ENCODE peak calls at places on chromosomes 5 and 9, in four cellular contexts. E is testis, D is heart left ventricle, C is right lobe of liver. H is an unnamed sample.

GRCh38 chr5:77777911-77778310 is 1.8 kb upstream of the TBCA start:
- DNase-seq in E (no peak), D (no peak), C (no peak), H (no peak)

GRCh38 chr9:134384811-134385479 is 58.7 kb downstream of the RXRA start:
- DNase-seq in E (peak), D (no peak), C (no peak), H (no peak)

GRCh38 chr5:171882118-171882517 is 96.5 kb downstream of the SMIM23 start:
- DNase-seq in E (no peak), D (no peak), C (no peak), H (no peak)

GRCh38 chr5:1687301-1687970 is 112.2 kb downstream of the MRPL36 start:
- DNase-seq in E (no peak), D (no peak), C (no peak), H (no peak)

GRCh38 chr5:61280205-61280604 is 51.9 kb upstream of the ZSWIM6 start:
- DNase-seq in E (no peak), D (no peak), C (no peak), H (peak)

GRCh38 chr5:24068507-24068906 is 561.1 kb downstream of the PRDM9 start:
- DNase-seq in E (no peak), D (no peak), C (no peak), H (no peak)

GRCh38 chr9:17003576-17004240 is 131.1 kb upstream of the CNTLN start:
- DNase-seq in E (no peak), D (no peak), C (no peak), H (no peak)

GRCh38 chr5:39040875-39041274 is 33.3 kb downstream of the RICTOR start:
- DNase-seq in E (no peak), D (peak), C (no peak), H (peak)

GRCh38 chr9:36499156-36499886 is 73.4 kb upstream of the MELK start:
- DNase-seq in E (no peak), D (no peak), C (no peak), H (no peak)

GRCh38 chr5:107705390-107706014 is 34.8 kb upstream of the EFNA5 start:
- DNase-seq in E (no peak), D (no peak), C (no peak), H (no peak)

GRCh38 chr5:126868961-126869451 is 92.1 kb downstream of the LMNB1 start:
- DNase-seq in E (peak), D (no peak), C (no peak), H (no peak)

GRCh38 chr5:126917918-126918623 is 112.3 kb downstream of the MARCHF3 start:
- DNase-seq in E (no peak), D (no peak), C (no peak), H (peak)

GRCh38 chr9:114263853-114264510 is 58.9 kb upstream of the ORM1 start:
- DNase-seq in E (peak), D (no peak), C (no peak), H (no peak)

GRCh38 chr5:100854594-100854993 is 48.5 kb downstream of the ST8SIA4 start:
- DNase-seq in E (no peak), D (no peak), C (no peak), H (no peak)

GRCh38 chr5:40223884-40224402 is 455.8 kb upstream of the PTGER4 start:
- DNase-seq in E (no peak), D (no peak), C (no peak), H (no peak)

GRCh38 chr9:105243015-105243686 is 1.3 kb upstream of the SLC44A1 start:
- DNase-seq in E (no peak), D (no peak), C (no peak), H (peak)

GRCh38 chr5:158812381-158812780 is 287.3 kb downstream of the EBF1 start:
- DNase-seq in E (no peak), D (no peak), C (no peak), H (no peak)

GRCh38 chr5:88250010-88250409 is 18.6 kb downstream of the TMEM161B start:
- DNase-seq in E (no peak), D (no peak), C (no peak), H (no peak)

GRCh38 chr5:33340195-33340594 is 100.6 kb upstream of the TARS1 start:
- DNase-seq in E (no peak), D (no peak), C (no peak), H (no peak)

GRCh38 chr5:148084269-148084668 is 20.5 kb downstream of the SPINK5 start:
- DNase-seq in E (no peak), D (no peak), C (no peak), H (peak)

GRCh38 chr5:62790348-62790747 is 211.7 kb downstream of the LRRC70 start:
- DNase-seq in E (no peak), D (no peak), C (peak), H (no peak)

GRCh38 chr5:154653418-154653763 is 101.8 kb upstream of the LARP1 start:
- DNase-seq in E (no peak), D (no peak), C (peak), H (peak)

GRCh38 chr5:91128604-91129003 is 254.5 kb downstream of the ARRDC3 start:
- DNase-seq in E (no peak), D (no peak), C (no peak), H (no peak)

GRCh38 chr5:96893342-96893741 is 17.0 kb downstream of the ERAP2 start:
- DNase-seq in E (no peak), D (no peak), C (no peak), H (no peak)

GRCh38 chr5:164360589-164360988 is 855.2 kb downstream of the MAT2B start:
- DNase-seq in E (no peak), D (no peak), C (no peak), H (no peak)
- TF ChIP-seq POLR2A in E (no peak), D (no peak), C (no peak), H (no peak)

GRCh38 chr5:140038373-140038957 is 4.6 kb downstream of the NRG2 start:
- DNase-seq in E (no peak), D (no peak), C (no peak), H (no peak)

GRCh38 chr5:140040358-140040757 is 2.7 kb downstream of the NRG2 start:
- DNase-seq in E (no peak), D (no peak), C (no peak), H (no peak)

GRCh38 chr5:140041492-140042421 is 1.3 kb downstream of the NRG2 start:
- DNase-seq in E (peak), D (peak), C (peak), H (no peak)

GRCh38 chr5:140041099-140041491 is 2.0 kb downstream of the NRG2 start:
- DNase-seq in E (no peak), D (no peak), C (no peak), H (no peak)

DNA sequence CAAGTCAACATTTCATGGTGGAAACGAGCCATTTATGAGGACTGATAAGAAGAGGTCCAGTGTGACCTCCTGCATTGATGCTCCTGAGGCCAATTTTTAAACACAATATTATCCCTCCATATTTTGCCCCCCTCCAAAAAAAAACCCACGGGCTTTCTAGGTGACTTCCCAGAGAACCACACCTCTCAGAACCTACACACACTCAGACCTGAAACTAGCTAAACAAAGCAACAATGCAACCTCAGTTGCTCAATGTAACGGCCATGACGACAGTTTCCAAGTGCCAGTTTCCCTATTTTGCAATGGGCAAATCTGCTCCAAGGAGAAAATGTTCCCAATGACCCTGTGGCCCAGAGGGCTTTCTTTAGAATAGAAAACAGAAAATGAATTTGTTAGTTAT is 3.5 kb downstream of the NRG2 start:
- DNase-seq in E (no peak), D (no peak), C (peak), H (no peak)
- TF ChIP-seq POLR2A in E (no peak), D (no peak), C (no peak), H (no peak)

GRCh38 chr5:174503086-174503460 is 221.3 kb upstream of the MSX2 start:
- DNase-seq in E (no peak), D (no peak), C (no peak), H (no peak)

GRCh38 chr5:174501461-174502069 is 222.8 kb upstream of the MSX2 start:
- DNase-seq in E (no peak), D (no peak), C (no peak), H (no peak)

GRCh38 chr5:174505621-174506020 is 218.8 kb upstream of the MSX2 start:
- DNase-seq in E (peak), D (no peak), C (no peak), H (no peak)

GRCh38 chr5:174504266-174504726 is 220.1 kb upstream of the MSX2 start:
- DNase-seq in E (no peak), D (no peak), C (no peak), H (no peak)

DNA sequence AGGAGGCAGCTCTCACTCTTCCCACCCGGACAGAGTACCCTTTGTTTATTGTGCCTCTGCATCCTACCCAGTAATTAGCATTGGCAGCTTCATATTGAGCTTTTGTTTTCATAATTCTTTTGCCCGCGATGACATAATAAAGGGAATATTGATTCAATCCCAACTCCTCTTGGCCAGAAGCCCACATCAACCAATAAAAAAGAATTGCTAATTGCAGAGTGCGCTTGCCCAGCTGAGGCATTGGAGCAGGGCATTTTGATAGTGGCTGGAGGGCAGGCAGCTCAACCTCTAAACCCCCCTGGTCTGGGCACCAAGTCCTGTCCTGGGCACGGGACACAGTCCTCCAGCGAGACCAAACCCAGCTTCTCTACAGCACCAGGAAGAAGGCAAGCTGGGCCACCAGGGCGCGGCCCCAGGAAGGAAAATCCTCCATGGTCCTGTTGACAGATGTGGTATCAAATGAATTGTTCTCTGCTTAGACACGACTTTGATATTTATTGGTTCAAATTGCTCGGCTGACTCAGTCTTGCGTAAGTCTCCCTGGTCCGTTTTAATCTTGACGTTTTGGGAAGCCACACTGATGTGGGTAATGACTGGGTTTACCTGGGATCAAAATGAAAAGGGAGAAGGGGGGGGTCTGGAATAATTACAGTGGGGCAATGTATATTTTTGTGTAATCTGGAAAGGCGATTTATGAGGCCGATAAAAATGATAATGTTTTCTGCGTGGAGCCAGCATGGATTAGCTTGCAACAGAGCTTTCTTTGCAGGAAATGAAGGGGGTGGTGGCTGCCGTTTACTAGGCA is 220.7 kb upstream of the MSX2 start:
- DNase-seq in E (no peak), D (no peak), C (no peak), H (no peak)
- TF ChIP-seq POLR2A in E (no peak), D (no peak), C (no peak), H (no peak)

GRCh38 chr5:17217421-17218352 is at the start of gene BASP1:
- DNase-seq in E (peak), D (peak), C (peak), H (no peak)
- TF ChIP-seq POLR2A in E (no peak), D (peak), C (peak), H (no peak)

H was measured in erythroblast.